ENCODE peak calls at places on chromosomes 4 and X, in five cellular contexts. One of them, this sample, is unnamed.

GRCh38 chr4:15673337-15673736 is 8.3 kb upstream of the FAM200B start:
- DNase-seq in heart left ventricle: no peak
- DNase-seq in CD4-positive, alpha-beta T cell: no peak
- DNase-seq in Peyer's patch: no peak
- DNase-seq in heart right ventricle: no peak
- DNase-seq in this sample: no peak

GRCh38 chr4:165355900-165356300 is 22.9 kb upstream of the CPE start:
- DNase-seq in heart left ventricle: peak
- DNase-seq in CD4-positive, alpha-beta T cell: no peak
- DNase-seq in Peyer's patch: no peak
- DNase-seq in heart right ventricle: peak
- DNase-seq in this sample: no peak

GRCh38 chr4:15855804-15856475 is 77.8 kb downstream of the CD38 start:
- DNase-seq in heart left ventricle: peak
- DNase-seq in CD4-positive, alpha-beta T cell: no peak
- DNase-seq in Peyer's patch: no peak
- DNase-seq in heart right ventricle: peak
- DNase-seq in this sample: no peak

GRCh38 chr4:55184600-55185523 is 59.5 kb upstream of the KDR start:
- DNase-seq in heart left ventricle: peak
- DNase-seq in CD4-positive, alpha-beta T cell: peak
- DNase-seq in Peyer's patch: no peak
- DNase-seq in heart right ventricle: no peak
- DNase-seq in this sample: no peak

GRCh38 chrX:134551365-134552095 is 91.6 kb downstream of the HPRT1 start:
- DNase-seq in heart left ventricle: no peak
- DNase-seq in CD4-positive, alpha-beta T cell: no peak
- DNase-seq in Peyer's patch: no peak
- DNase-seq in heart right ventricle: no peak
- DNase-seq in this sample: no peak

GRCh38 chr4:137694138-137694537 is 161.8 kb upstream of the PCDH18 start:
- DNase-seq in heart left ventricle: peak
- DNase-seq in CD4-positive, alpha-beta T cell: no peak
- DNase-seq in Peyer's patch: no peak
- DNase-seq in heart right ventricle: peak
- DNase-seq in this sample: no peak

GRCh38 chr4:186227744-186228513 is 622 bp downstream of the KLKB1 start:
- DNase-seq in heart left ventricle: no peak
- DNase-seq in CD4-positive, alpha-beta T cell: no peak
- DNase-seq in Peyer's patch: no peak
- DNase-seq in heart right ventricle: no peak
- DNase-seq in this sample: no peak

GRCh38 chrX:104085477-104085876 is 9.4 kb upstream of the TMSB15C start:
- DNase-seq in heart left ventricle: no peak
- DNase-seq in CD4-positive, alpha-beta T cell: no peak
- DNase-seq in Peyer's patch: no peak
- DNase-seq in heart right ventricle: no peak
- DNase-seq in this sample: no peak

GRCh38 chr4:129138762-129139496 is 43.0 kb downstream of the C4orf33 start:
- DNase-seq in heart left ventricle: no peak
- DNase-seq in CD4-positive, alpha-beta T cell: no peak
- DNase-seq in Peyer's patch: no peak
- DNase-seq in heart right ventricle: no peak
- DNase-seq in this sample: no peak

GRCh38 chr4:138320856-138321255 is 78.7 kb upstream of the SLC7A11 start:
- DNase-seq in heart left ventricle: no peak
- DNase-seq in CD4-positive, alpha-beta T cell: no peak
- DNase-seq in Peyer's patch: no peak
- DNase-seq in heart right ventricle: no peak
- DNase-seq in this sample: no peak

GRCh38 chrX:33908898-33909297 is 223.2 kb downstream of the FAM47A start:
- DNase-seq in heart left ventricle: no peak
- DNase-seq in CD4-positive, alpha-beta T cell: no peak
- DNase-seq in Peyer's patch: no peak
- DNase-seq in heart right ventricle: no peak
- DNase-seq in this sample: no peak

GRCh38 chr4:76665721-76666120 is 230.7 kb downstream of the SHROOM3 start:
- DNase-seq in heart left ventricle: no peak
- DNase-seq in CD4-positive, alpha-beta T cell: no peak
- DNase-seq in Peyer's patch: no peak
- DNase-seq in heart right ventricle: no peak
- DNase-seq in this sample: no peak

GRCh38 chr4:188400456-188400855 is 261.2 kb downstream of the TRIML1 start:
- DNase-seq in heart left ventricle: no peak
- DNase-seq in CD4-positive, alpha-beta T cell: no peak
- DNase-seq in Peyer's patch: no peak
- DNase-seq in heart right ventricle: no peak
- DNase-seq in this sample: no peak

GRCh38 chr4:185881427-185881826 is 69.4 kb upstream of the SORBS2 start:
- DNase-seq in heart left ventricle: no peak
- DNase-seq in CD4-positive, alpha-beta T cell: no peak
- DNase-seq in Peyer's patch: no peak
- DNase-seq in heart right ventricle: no peak
- DNase-seq in this sample: no peak

GRCh38 chrX:108216405-108216804 is 124.8 kb downstream of the ATG4A start:
- DNase-seq in heart left ventricle: no peak
- DNase-seq in CD4-positive, alpha-beta T cell: no peak
- DNase-seq in Peyer's patch: no peak
- DNase-seq in heart right ventricle: no peak
- DNase-seq in this sample: no peak

GRCh38 chr4:142696334-142697122 is 149.6 kb downstream of the INPP4B start:
- DNase-seq in heart left ventricle: no peak
- DNase-seq in CD4-positive, alpha-beta T cell: peak
- DNase-seq in Peyer's patch: peak
- DNase-seq in heart right ventricle: no peak
- DNase-seq in this sample: no peak

GRCh38 chrX:86148024-86148511 is at the start of gene DACH2:
- DNase-seq in heart left ventricle: peak
- DNase-seq in CD4-positive, alpha-beta T cell: peak
- DNase-seq in Peyer's patch: peak
- DNase-seq in heart right ventricle: peak
- DNase-seq in this sample: no peak

GRCh38 chrX:8738588-8739189 is 6.8 kb upstream of the ANOS1 start:
- DNase-seq in heart left ventricle: no peak
- DNase-seq in CD4-positive, alpha-beta T cell: no peak
- DNase-seq in Peyer's patch: no peak
- DNase-seq in heart right ventricle: no peak
- DNase-seq in this sample: no peak

GRCh38 chr4:154036856-154037255 is 248.0 kb upstream of the SFRP2 start:
- DNase-seq in heart left ventricle: no peak
- DNase-seq in CD4-positive, alpha-beta T cell: no peak
- DNase-seq in Peyer's patch: no peak
- DNase-seq in heart right ventricle: no peak
- DNase-seq in this sample: no peak

GRCh38 chr4:1049591-1049905 is 38.1 kb downstream of the FGFRL1 start:
- DNase-seq in heart left ventricle: peak
- DNase-seq in CD4-positive, alpha-beta T cell: no peak
- DNase-seq in Peyer's patch: no peak
- DNase-seq in heart right ventricle: no peak
- DNase-seq in this sample: peak

GRCh38 chrX:21047034-21047455 is 327.2 kb upstream of the CNKSR2 start:
- DNase-seq in heart left ventricle: no peak
- DNase-seq in CD4-positive, alpha-beta T cell: no peak
- DNase-seq in Peyer's patch: no peak
- DNase-seq in heart right ventricle: no peak
- DNase-seq in this sample: no peak

GRCh38 chr4:148161601-148162000 is 280.6 kb downstream of the NR3C2 start:
- DNase-seq in heart left ventricle: no peak
- DNase-seq in CD4-positive, alpha-beta T cell: no peak
- DNase-seq in Peyer's patch: no peak
- DNase-seq in heart right ventricle: no peak
- DNase-seq in this sample: no peak

DNA sequence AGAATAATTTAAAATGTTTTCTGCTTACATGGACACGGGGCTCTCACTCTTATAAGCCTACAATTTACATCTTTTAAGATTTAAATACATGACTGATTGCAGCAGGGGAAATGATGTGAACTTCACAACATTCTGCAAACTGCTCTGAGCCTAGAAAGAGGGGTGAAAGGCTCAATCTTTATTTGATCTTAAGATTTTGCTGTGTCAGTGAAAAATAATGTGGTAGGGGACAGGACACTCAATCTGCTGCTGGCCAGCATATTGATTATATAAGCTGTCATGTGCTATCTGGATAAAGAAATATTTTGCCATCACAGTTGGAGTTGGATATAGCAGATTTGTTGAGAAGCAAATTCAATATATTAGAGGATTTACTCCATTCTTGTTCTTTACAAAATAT is 2210.5 kb downstream of the PCDH7 start:
- DNase-seq in heart left ventricle: no peak
- DNase-seq in CD4-positive, alpha-beta T cell: no peak
- DNase-seq in Peyer's patch: no peak
- DNase-seq in heart right ventricle: no peak
- DNase-seq in this sample: no peak
- TF ChIP-seq CTCF in heart left ventricle: no peak
- TF ChIP-seq CTCF in CD4-positive, alpha-beta T cell: no peak
- TF ChIP-seq CTCF in Peyer's patch: no peak
- TF ChIP-seq CTCF in heart right ventricle: no peak
- TF ChIP-seq CTCF in this sample: no peak

DNA sequence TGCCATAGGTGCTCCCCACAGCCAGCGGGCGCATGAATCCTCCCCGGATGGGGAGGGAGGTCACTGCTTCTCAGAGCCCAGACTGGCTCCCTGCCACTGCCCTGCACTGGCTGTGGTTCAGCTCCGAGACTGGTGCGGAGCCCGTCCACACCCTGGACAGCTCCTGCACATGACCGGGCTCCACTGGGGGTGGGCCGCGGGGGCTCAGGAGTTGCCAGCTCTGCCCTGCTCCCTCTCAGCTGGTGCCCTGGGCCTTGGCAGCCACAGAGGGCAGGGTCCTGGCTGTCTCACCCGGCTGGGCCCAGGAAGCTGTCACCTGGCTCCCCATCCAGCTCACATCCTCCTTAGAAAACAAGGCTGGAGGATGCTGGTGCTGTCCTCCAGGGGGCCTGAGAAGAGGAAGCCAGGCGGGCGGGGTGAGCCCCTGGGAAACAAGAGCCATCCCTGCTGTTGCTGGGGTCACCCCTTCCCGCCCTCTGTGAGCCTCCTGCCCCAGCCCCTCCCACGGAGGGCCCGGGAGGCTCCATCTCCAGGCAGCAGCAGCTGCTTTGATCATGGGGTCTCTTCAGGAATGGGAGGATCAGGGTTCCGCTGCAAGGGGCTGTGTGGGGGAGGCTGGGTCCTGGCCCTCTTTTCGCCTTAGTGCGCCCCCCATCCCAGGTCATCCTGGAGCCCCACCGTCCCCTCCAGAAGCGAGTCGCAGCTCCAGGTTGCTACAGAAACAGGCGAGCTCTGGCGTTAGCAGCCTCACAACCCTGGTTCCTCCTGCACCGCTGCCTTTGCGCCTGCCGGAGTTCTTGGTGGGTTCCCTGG is 64.7 kb upstream of the ADRA2C start:
- DNase-seq in heart left ventricle: no peak
- DNase-seq in CD4-positive, alpha-beta T cell: no peak
- DNase-seq in Peyer's patch: no peak
- DNase-seq in heart right ventricle: no peak
- DNase-seq in this sample: no peak
- TF ChIP-seq CTCF in heart left ventricle: no peak
- TF ChIP-seq CTCF in CD4-positive, alpha-beta T cell: no peak
- TF ChIP-seq CTCF in Peyer's patch: no peak
- TF ChIP-seq CTCF in heart right ventricle: no peak
- TF ChIP-seq CTCF in this sample: no peak

GRCh38 chrX:38627683-38628082 is 66.3 kb downstream of the TSPAN7 start:
- DNase-seq in heart left ventricle: no peak
- DNase-seq in CD4-positive, alpha-beta T cell: no peak
- DNase-seq in Peyer's patch: no peak
- DNase-seq in heart right ventricle: no peak
- DNase-seq in this sample: no peak
- TF ChIP-seq CTCF in heart left ventricle: peak
- TF ChIP-seq CTCF in CD4-positive, alpha-beta T cell: no peak
- TF ChIP-seq CTCF in Peyer's patch: no peak
- TF ChIP-seq CTCF in heart right ventricle: peak
- TF ChIP-seq CTCF in this sample: peak

GRCh38 chr4:4861592-4862551 is 2.4 kb downstream of the MSX1 start:
- DNase-seq in heart left ventricle: peak
- DNase-seq in CD4-positive, alpha-beta T cell: no peak
- DNase-seq in Peyer's patch: no peak
- DNase-seq in heart right ventricle: no peak
- DNase-seq in this sample: no peak

GRCh38 chr4:4859799-4860380 is 425 bp downstream of the MSX1 start:
- DNase-seq in heart left ventricle: peak
- DNase-seq in CD4-positive, alpha-beta T cell: no peak
- DNase-seq in Peyer's patch: no peak
- DNase-seq in heart right ventricle: no peak
- DNase-seq in this sample: no peak

GRCh38 chr4:4860803-4861591 is 1.5 kb downstream of the MSX1 start:
- DNase-seq in heart left ventricle: peak
- DNase-seq in CD4-positive, alpha-beta T cell: no peak
- DNase-seq in Peyer's patch: no peak
- DNase-seq in heart right ventricle: peak
- DNase-seq in this sample: no peak

GRCh38 chr4:4859010-4859798 is at the start of gene MSX1:
- DNase-seq in heart left ventricle: peak
- DNase-seq in CD4-positive, alpha-beta T cell: no peak
- DNase-seq in Peyer's patch: peak
- DNase-seq in heart right ventricle: peak
- DNase-seq in this sample: peak

GRCh38 chr4:4860381-4860802 is 927 bp downstream of the MSX1 start:
- DNase-seq in heart left ventricle: no peak
- DNase-seq in CD4-positive, alpha-beta T cell: no peak
- DNase-seq in Peyer's patch: no peak
- DNase-seq in heart right ventricle: no peak
- DNase-seq in this sample: no peak
- TF ChIP-seq CTCF in heart left ventricle: no peak
- TF ChIP-seq CTCF in CD4-positive, alpha-beta T cell: no peak
- TF ChIP-seq CTCF in Peyer's patch: no peak
- TF ChIP-seq CTCF in heart right ventricle: no peak
- TF ChIP-seq CTCF in this sample: no peak